ENCODE peak calls at places on chromosomes 4 and X, in six cellular contexts. X, I, Q, F, K and Y are unnamed samples.

GRCh38 chr4:4327652-4328121 is 37.6 kb downstream of the ZBTB49 start:
- DNase-seq in X (peak; percentile 18), I (peak; percentile 74), Q (no peak), F (no peak), K (peak; percentile 6), Y (no peak)

GRCh38 chrX:20361081-20361889 is 94.6 kb upstream of the RPS6KA3 start:
- DNase-seq in X (no peak), I (peak; percentile 17), Q (no peak), F (peak; percentile 33), K (peak; percentile 89), Y (peak; percentile 70)

GRCh38 chrX:12978205-12979010 is 3.5 kb downstream of the TMSB4X start:
- DNase-seq in X (no peak), I (peak; percentile 75), Q (no peak), F (no peak), K (peak; percentile 85), Y (peak; percentile 84)

GRCh38 chr4:71130827-71131603 is 137.6 kb downstream of the DCK start:
- DNase-seq in X (no peak), I (peak; percentile 58), Q (no peak), F (no peak), K (peak; percentile 76), Y (peak; percentile 77)

GRCh38 chrX:13770013-13770412 is 35.5 kb downstream of the OFD1 start:
- DNase-seq in X (no peak), I (no peak), Q (no peak), F (no peak), K (no peak), Y (no peak)

GRCh38 chr4:54745031-54745770 is 87.4 kb downstream of the KIT start:
- DNase-seq in X (no peak), I (no peak), Q (no peak), F (no peak), K (peak; percentile 21), Y (no peak)

GRCh38 chr4:172514011-172514410 is 654.6 kb upstream of the GALNT7 start:
- DNase-seq in X (no peak), I (no peak), Q (no peak), F (no peak), K (no peak), Y (no peak)

GRCh38 chr4:128427832-128428366 is 140.3 kb upstream of the PGRMC2 start:
- DNase-seq in X (no peak), I (no peak), Q (peak; percentile 86), F (no peak), K (peak; percentile 78), Y (peak; percentile 84)

GRCh38 chr4:169540774-169541173 is 71.6 kb downstream of the NEK1 start:
- DNase-seq in X (no peak), I (no peak), Q (no peak), F (no peak), K (no peak), Y (peak; percentile 58)

GRCh38 chrX:70253377-70254062 is 6.5 kb downstream of the P2RY4 start:
- DNase-seq in X (no peak), I (no peak), Q (peak; percentile 39), F (no peak), K (no peak), Y (no peak)

GRCh38 chr4:36900446-36900987 is 344.0 kb upstream of the NWD2 start:
- DNase-seq in X (no peak), I (no peak), Q (no peak), F (no peak), K (no peak), Y (no peak)

GRCh38 chr4:142354041-142354440 is 492.1 kb downstream of the INPP4B start:
- DNase-seq in X (no peak), I (no peak), Q (no peak), F (no peak), K (no peak), Y (no peak)

GRCh38 chr4:23934915-23935314 is 45.1 kb upstream of the PPARGC1A start:
- DNase-seq in X (no peak), I (no peak), Q (no peak), F (peak; percentile 91), K (peak; percentile 96), Y (peak; percentile 70)

GRCh38 chrX:1205681-1206611 is 6.5 kb downstream of the CRLF2 start:
- DNase-seq in X (peak; percentile 30), I (peak; percentile 94), Q (peak; percentile 95), F (no peak), K (peak; percentile 62), Y (peak; percentile 32)

GRCh38 chr4:25535278-25535677 is 120.4 kb upstream of the SLC34A2 start:
- DNase-seq in X (no peak), I (no peak), Q (no peak), F (no peak), K (no peak), Y (no peak)

GRCh38 chr4:182502074-182502473 is 258.9 kb downstream of the TENM3 start:
- DNase-seq in X (no peak), I (peak; percentile 55), Q (no peak), F (no peak), K (no peak), Y (no peak)

GRCh38 chrX:1464282-1465131 is 11.8 kb upstream of the ASMTL start:
- DNase-seq in X (no peak), I (no peak), Q (no peak), F (no peak), K (no peak), Y (no peak)

GRCh38 chr4:3485011-3485881 is 22.1 kb downstream of the DOK7 start:
- DNase-seq in X (peak; percentile 70), I (no peak), Q (no peak), F (no peak), K (no peak), Y (no peak)

GRCh38 chr4:1031956-1032795 is 20.8 kb downstream of the FGFRL1 start:
- DNase-seq in X (no peak), I (no peak), Q (no peak), F (no peak), K (no peak), Y (no peak)

GRCh38 chrX:150421816-150422215 is 58.7 kb downstream of the MAMLD1 start:
- DNase-seq in X (no peak), I (no peak), Q (no peak), F (no peak), K (no peak), Y (peak; percentile 77)

GRCh38 chr4:124092101-124093057 is 620.2 kb downstream of the ANKRD50 start:
- DNase-seq in X (no peak), I (no peak), Q (no peak), F (no peak), K (peak; percentile 41), Y (no peak)

GRCh38 chr4:20506827-20507226 is 193.4 kb upstream of the PACRGL start:
- DNase-seq in X (no peak), I (no peak), Q (no peak), F (no peak), K (peak; percentile 86), Y (peak; percentile 93)

GRCh38 chr4:24417206-24417605 is 167.1 kb downstream of the DHX15 start:
- DNase-seq in X (no peak), I (no peak), Q (no peak), F (no peak), K (peak; percentile 6), Y (no peak)

GRCh38 chr4:180657881-180658280 is 1585.3 kb upstream of the TENM3 start:
- DNase-seq in X (no peak), I (no peak), Q (no peak), F (no peak), K (no peak), Y (no peak)

GRCh38 chrX:108097380-108097779 is 5.8 kb downstream of the ATG4A start:
- DNase-seq in X (no peak), I (no peak), Q (no peak), F (no peak), K (no peak), Y (peak; percentile 1)

GRCh38 chr4:86286729-86287128 is 73.1 kb downstream of the MAPK10 start:
- DNase-seq in X (no peak), I (no peak), Q (no peak), F (no peak), K (no peak), Y (no peak)

GRCh38 chr4:155666701-155667537 is at the start of gene GUCY1A1:
- DNase-seq in X (peak; percentile 66), I (peak; percentile 77), Q (no peak), F (no peak), K (peak; percentile 1), Y (peak; percentile 8)

GRCh38 chr4:88158360-88159136 is at the start of gene ABCG2:
- DNase-seq in X (peak; percentile 48), I (peak; percentile 72), Q (no peak), F (no peak), K (peak; percentile 47), Y (peak; percentile 55)

GRCh38 chr4:67712650-67713530 is 11.9 kb upstream of the UBA6 start:
- DNase-seq in X (no peak), I (peak; percentile 26), Q (no peak), F (no peak), K (no peak), Y (no peak)

GRCh38 chr4:173168396-173169177 is at the start of gene GALNT7:
- DNase-seq in X (peak; percentile 87), I (peak; percentile 93), Q (no peak), F (peak; percentile 46), K (peak; percentile 23), Y (peak; percentile 37)

GRCh38 chr4:163048447-163048846 is 118.2 kb downstream of the NAF1 start:
- DNase-seq in X (peak; percentile 37), I (peak; percentile 47), Q (peak; percentile 34), F (no peak), K (peak; percentile 33), Y (peak; percentile 4)
- TF ChIP-seq CTCF in X (peak; percentile 20), I (peak; percentile 53), Q (peak; percentile 61), F (no peak), K (peak; percentile 52), Y (peak; percentile 31)

GRCh38 chr4:145154573-145154972 is 25.8 kb downstream of the OTUD4 start:
- DNase-seq in X (peak; percentile 12), I (peak; percentile 50), Q (no peak), F (no peak), K (peak; percentile 33), Y (peak; percentile 42)

GRCh38 chr4:145153181-145153903 is 27.0 kb downstream of the OTUD4 start:
- DNase-seq in X (no peak), I (no peak), Q (no peak), F (no peak), K (no peak), Y (peak; percentile 14)

GRCh38 chr4:145153904-145154298 is 26.5 kb downstream of the OTUD4 start:
- DNase-seq in X (peak; percentile 14), I (no peak), Q (no peak), F (no peak), K (no peak), Y (no peak)

GRCh38 chr4:145148980-145149379 is 31.4 kb downstream of the OTUD4 start:
- DNase-seq in X (no peak), I (no peak), Q (no peak), F (no peak), K (no peak), Y (no peak)
- TF ChIP-seq CTCF in X (no peak), I (no peak), Q (no peak), F (no peak), K (no peak), Y (no peak)

GRCh38 chr4:77190053-77190452 is 33.0 kb downstream of the CCNG2 start:
- DNase-seq in X (no peak), I (no peak), Q (no peak), F (no peak), K (no peak), Y (no peak)
- TF ChIP-seq CTCF in X (no peak), I (no peak), Q (no peak), F (no peak), K (no peak), Y (no peak)

DNA sequence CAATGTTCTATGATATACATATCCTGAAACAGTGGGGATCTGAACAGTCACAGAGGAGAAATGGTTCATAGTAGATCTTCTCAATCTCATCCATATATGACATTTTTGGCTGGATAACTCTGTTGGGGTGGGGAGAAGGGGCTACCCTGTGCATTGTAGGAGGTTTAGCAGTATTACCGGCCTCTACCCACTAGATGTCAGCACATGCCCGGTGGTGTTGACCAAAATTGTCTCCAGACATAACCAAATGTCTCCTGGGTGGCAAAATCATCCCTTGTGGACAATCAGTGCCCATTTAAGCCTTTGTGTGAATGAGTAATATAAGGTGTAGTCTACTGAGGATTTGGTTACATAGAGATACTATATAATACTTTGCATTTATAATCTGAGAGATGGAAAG is 89.9 kb downstream of the PLS3 start:
- DNase-seq in X (no peak), I (peak; percentile 74), Q (peak; percentile 23), F (no peak), K (peak; percentile 43), Y (peak; percentile 63)
- TF ChIP-seq CTCF in X (no peak), I (peak; percentile 86), Q (peak; percentile 64), F (no peak), K (peak; percentile 71), Y (peak; percentile 79)